ENCODE peak calls at places on chromosomes 4 and X, in seven cellular contexts. G is HepG2, T is Karpas-422, F is K562, O is mesenchymal stem cell, A is PC-3, D is neuronal stem cell. I is an unnamed sample.

GRCh38 chr4:3420606-3420955 is 21.2 kb upstream of the HGFAC start:
- DNase-seq in D (no peak), O (no peak), T (no peak), G (no peak), F (no peak), A (no peak), I (no peak)

GRCh38 chr4:17232575-17233253 is 279.2 kb downstream of the QDPR start:
- DNase-seq in O (peak; percentile 74), A (no peak), T (no peak), F (no peak), G (no peak), D (no peak), I (peak; percentile 78)

GRCh38 chr4:125985856-125986255 is 671.1 kb downstream of the FAT4 start:
- DNase-seq in D (no peak), O (peak; percentile 18), T (no peak), A (no peak), F (peak; percentile 75), G (no peak), I (no peak)

GRCh38 chrX:119391279-119391678 is 7.9 kb upstream of the SLC25A43 start:
- DNase-seq in A (peak; percentile 62), T (peak; percentile 76), O (peak; percentile 28), F (peak; percentile 24), G (peak; percentile 22), D (no peak), I (peak; percentile 28)

GRCh38 chrX:110012818-110013484 is 10.0 kb downstream of the TMEM164 start:
- DNase-seq in F (no peak), T (no peak), A (peak; percentile 30), O (no peak), G (no peak), D (no peak), I (no peak)

GRCh38 chrX:118524344-118524743 is 28.7 kb downstream of the DOCK11 start:
- DNase-seq in O (no peak), F (no peak), T (no peak), D (no peak), G (no peak), A (no peak), I (no peak)

GRCh38 chrX:3384330-3384729 is 37.9 kb upstream of the MXRA5 start:
- DNase-seq in O (no peak), G (no peak), T (no peak), F (no peak), D (no peak), A (peak; percentile 1), I (peak; percentile 19)

GRCh38 chr4:69689530-69690111 is 36.6 kb upstream of the UGT2A1 start:
- DNase-seq in T (peak; percentile 73), O (peak; percentile 34), G (peak; percentile 66), A (peak; percentile 72), D (peak; percentile 15), F (peak; percentile 9), I (peak; percentile 72)

GRCh38 chrX:51802917-51803688 is 59.9 kb downstream of the GSPT2 start:
- DNase-seq in F (peak; percentile 69), D (peak; percentile 12), A (peak; percentile 62), O (peak; percentile 50), T (peak; percentile 91), G (peak; percentile 1), I (peak; percentile 64)

GRCh38 chr4:123671633-123672404 is 275.2 kb downstream of the SPRY1 start:
- DNase-seq in O (no peak), D (no peak), T (no peak), A (no peak), G (no peak), F (no peak), I (no peak)
- H3K4me3 ChIP-seq in O (no peak overlapping the region), D (no peak overlapping the region), T (no peak overlapping the region), A (no peak overlapping the region), G (no peak overlapping the region), F (no peak overlapping the region), I (no peak overlapping the region)

GRCh38 chr4:47879458-47879857 is 34.9 kb downstream of the NFXL1 start:
- DNase-seq in T (no peak), F (no peak), O (no peak), G (peak; percentile 25), D (no peak), A (no peak), I (no peak)
- H3K4me1 ChIP-seq in T (no peaks in the 10 kb centered on the region), F (no peaks in the 10 kb centered on the region), O (no peaks in the 10 kb centered on the region), G (peaks cover 57% of the 10 kb centered on the region), D (no peaks in the 10 kb centered on the region), A (no peaks in the 10 kb centered on the region), I (peaks cover 14% of the 10 kb centered on the region)

GRCh38 chrX:34586936-34587335 is 70.1 kb downstream of the TMEM47 start:
- DNase-seq in A (no peak), O (no peak), G (no peak), D (no peak), T (no peak), F (no peak), I (no peak)
- H3K9ac ChIP-seq in A (no peak overlapping the region), O (no peak overlapping the region), G (no peak overlapping the region), D (no peak overlapping the region), T (no peak overlapping the region), F (no peak overlapping the region), I (no peak overlapping the region)

DNA sequence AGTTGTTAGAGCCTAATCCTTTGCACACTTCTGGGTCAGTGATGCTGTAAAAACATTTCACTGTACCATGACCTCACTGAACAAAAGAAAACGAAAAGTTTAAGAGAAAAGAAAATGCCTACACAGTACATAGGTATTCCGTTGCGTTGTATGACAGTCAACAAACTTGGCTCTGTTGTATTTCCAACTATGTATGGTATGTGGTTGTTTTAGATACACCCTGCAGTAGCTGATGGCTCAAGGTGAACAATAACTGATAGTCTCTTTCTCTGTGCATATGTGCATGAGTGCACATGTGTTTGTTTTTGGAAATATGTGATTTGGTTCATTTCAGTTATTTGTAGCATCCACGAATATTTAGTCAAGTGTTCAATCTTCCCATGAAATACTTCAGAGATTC is 176.0 kb downstream of the BMPR1B start:
- DNase-seq in F (no peak), G (no peak), A (peak; percentile 61), T (no peak), D (no peak), O (no peak), I (peak; percentile 3)
- H3K4me3 ChIP-seq in F (no peak overlapping the region), G (no peak overlapping the region), A (peak overlapping the region; percentile 43), T (no peak overlapping the region), D (no peak overlapping the region), O (no peak overlapping the region), I (no peak overlapping the region)

I was measured in adipocyte.